ENCODE peak calls at places on chromosomes 3 and 15, in four cellular contexts. X, R, I and L are unnamed samples.

GRCh38 chr15:61122624-61123375 is 106.3 kb downstream of the RORA start:
- DNase-seq in I (no peak), R (no peak), X (no peak), L (no peak)

GRCh38 chr15:43516185-43516584 is 1.2 kb upstream of the MAP1A start:
- DNase-seq in R (peak; percentile 16), X (no peak), I (no peak), L (no peak)

GRCh38 chr3:51955175-51955892 is at the start of gene GPR62:
- DNase-seq in I (no peak), X (no peak), R (no peak), L (no peak)

GRCh38 chr3:125512135-125512920 is 7.7 kb downstream of the SNX4 start:
- DNase-seq in I (no peak), R (no peak), X (peak; percentile 57), L (no peak)

GRCh38 chr3:13547591-13548371 is 1.1 kb upstream of the FBLN2 start:
- DNase-seq in I (peak; percentile 86), X (no peak), R (peak; percentile 57), L (no peak)

GRCh38 chr3:182810574-182811268 is 17.4 kb downstream of the ATP11B start:
- DNase-seq in R (no peak), X (peak; percentile 58), I (no peak), L (no peak)

GRCh38 chr3:54191220-54191619 is 68.9 kb downstream of the CACNA2D3 start:
- DNase-seq in I (no peak), R (no peak), X (no peak), L (no peak)

GRCh38 chr15:49046113-49046883 is at the start of gene SECISBP2L:
- DNase-seq in R (peak; percentile 99), I (peak; percentile 98), X (peak; percentile 92), L (peak; percentile 94)

GRCh38 chr3:128554100-128554464 is 61.1 kb upstream of the GATA2 start:
- DNase-seq in I (peak; percentile 48), R (peak; percentile 51), X (peak; percentile 79), L (no peak)

GRCh38 chr15:69782809-69783208 is 314.9 kb downstream of the TLE3 start:
- DNase-seq in X (no peak), I (no peak), R (no peak), L (no peak)

GRCh38 chr3:140236836-140237476 is 302.0 kb downstream of the CLSTN2 start:
- DNase-seq in R (no peak), I (no peak), X (no peak), L (no peak)

GRCh38 chr3:41710646-41711388 is 251.1 kb downstream of the ULK4 start:
- DNase-seq in R (peak; percentile 96), I (peak; percentile 56), X (peak; percentile 83), L (no peak)

DNA sequence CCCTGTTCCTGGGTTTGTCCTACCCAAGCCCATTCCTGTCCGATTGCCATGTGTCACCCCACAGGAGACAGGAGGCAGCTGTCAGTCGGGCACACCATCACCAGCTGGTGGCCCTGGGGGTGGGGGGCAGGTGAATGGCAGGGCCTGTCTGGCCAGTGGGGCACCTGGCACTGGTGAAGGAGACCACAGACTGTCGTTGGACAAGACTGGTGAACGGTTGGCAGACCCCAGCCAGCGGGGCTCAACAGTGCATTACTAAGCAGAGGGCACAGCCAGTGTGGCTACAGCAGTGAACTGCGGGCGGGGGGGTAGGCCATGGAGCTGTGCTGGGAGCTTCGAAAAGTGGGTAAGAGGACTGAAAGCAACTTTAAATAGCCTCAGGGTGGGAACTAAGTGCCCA is 2.1 kb downstream of the SEMA7A start:
- DNase-seq in I (no peak), X (no peak), R (no peak), L (no peak)
- H3K56ac ChIP-seq in I (no peak overlapping the region), X (no peak overlapping the region), R (no peak overlapping the region), L (no peak overlapping the region)

DNA sequence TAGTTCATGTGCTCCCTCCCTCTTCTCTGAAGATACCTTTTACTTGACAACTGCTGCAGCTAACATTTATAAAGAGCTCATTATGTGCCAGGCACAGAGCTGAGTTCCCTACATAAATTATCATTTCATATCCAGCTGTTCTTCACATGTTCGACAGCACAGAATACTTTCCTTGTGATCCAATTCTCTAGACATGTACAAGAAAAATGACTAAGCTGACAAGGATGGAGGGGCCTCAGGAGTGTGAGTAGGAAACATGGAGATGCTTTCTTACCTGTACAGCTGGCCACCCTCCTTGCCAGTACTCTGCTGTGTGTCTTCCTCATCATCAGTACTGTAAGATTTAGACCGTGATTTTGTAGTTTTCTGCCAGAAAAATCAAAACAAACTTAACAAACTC is 206.9 kb upstream of the STRIT1 start:
- DNase-seq in X (no peak), I (no peak), R (no peak), L (no peak)
- H3K56ac ChIP-seq in X (no peak overlapping the region), I (no peak overlapping the region), R (no peak overlapping the region), L (no peak overlapping the region)

GRCh38 chr3:191261304-191261638 is 62.2 kb downstream of the OSTN start:
- DNase-seq in I (no peak), R (no peak), X (no peak), L (no peak)

GRCh38 chr3:191263850-191264249 is 64.8 kb downstream of the OSTN start:
- DNase-seq in I (no peak), X (no peak), R (no peak), L (no peak)

GRCh38 chr3:191262650-191263049 is 63.6 kb downstream of the OSTN start:
- DNase-seq in I (no peak), R (no peak), X (no peak), L (no peak)

GRCh38 chr3:191260431-191261303 is 61.6 kb downstream of the OSTN start:
- DNase-seq in X (no peak), I (no peak), R (no peak), L (no peak)

GRCh38 chr3:191263365-191263764 is 64.3 kb downstream of the OSTN start:
- DNase-seq in R (no peak), I (no peak), X (no peak), L (no peak)
- H3K56ac ChIP-seq in R (no peak overlapping the region), I (no peak overlapping the region), X (no peak overlapping the region), L (no peak overlapping the region)

DNA sequence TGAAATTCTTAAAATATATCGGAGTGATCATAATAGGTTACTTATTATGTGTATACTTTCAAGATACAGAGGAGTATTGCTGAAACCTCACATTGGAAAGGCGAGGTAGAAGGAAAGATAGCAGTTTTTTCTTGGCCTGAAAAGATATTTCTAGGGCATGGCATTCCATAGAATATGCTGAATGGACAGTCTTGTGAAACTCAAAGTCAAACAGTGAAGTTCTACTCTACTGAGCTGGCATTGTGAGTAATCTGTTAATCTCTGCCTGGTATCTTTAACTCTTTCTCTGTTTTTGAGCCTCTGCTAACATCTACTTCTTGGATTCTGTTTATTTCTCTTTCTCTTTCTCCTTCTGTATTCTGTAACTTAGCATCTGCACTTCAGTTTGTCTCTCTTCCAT is 176.3 kb upstream of the ZBTB20 start:
- DNase-seq in X (no peak), I (no peak), R (no peak), L (no peak)
- H3K56ac ChIP-seq in X (no peak overlapping the region), I (no peak overlapping the region), R (no peak overlapping the region), L (no peak overlapping the region)

GRCh38 chr15:85116066-85116465 is 134.4 kb downstream of the PDE8A start:
- DNase-seq in X (no peak), R (no peak), I (no peak), L (no peak)
- H3K56ac ChIP-seq in X (no peak overlapping the region), R (no peak overlapping the region), I (no peak overlapping the region), L (no peak overlapping the region)

DNA sequence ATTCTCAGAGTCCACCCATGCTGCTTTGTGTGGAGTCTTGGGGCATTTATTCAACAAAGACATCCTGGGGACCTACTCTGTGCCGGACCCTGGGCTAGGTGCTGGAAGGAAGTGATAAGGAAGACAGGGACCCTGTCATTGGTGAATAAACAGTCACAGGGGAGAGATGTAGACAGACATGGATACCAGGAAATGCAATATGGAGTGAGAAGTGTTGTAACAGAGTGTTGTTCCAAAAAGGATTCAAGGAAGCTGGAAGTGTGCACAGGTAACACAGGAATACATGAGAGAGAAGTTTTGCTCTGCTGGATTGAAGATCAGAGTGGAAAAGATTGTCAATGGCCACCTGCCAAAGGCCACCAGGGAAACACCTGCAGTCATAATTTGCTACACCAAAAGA is 89.0 kb downstream of the PDCD6IP start:
- DNase-seq in R (no peak), X (no peak), I (no peak), L (no peak)
- H3K56ac ChIP-seq in R (no peak overlapping the region), X (no peak overlapping the region), I (no peak overlapping the region), L (no peak overlapping the region)

GRCh38 chr15:34240537-34240936 is 15.7 kb downstream of the EMC4 start:
- DNase-seq in I (no peak), R (no peak), X (no peak), L (no peak)
- H3K56ac ChIP-seq in I (no peak overlapping the region), R (no peak overlapping the region), X (no peak overlapping the region), L (no peak overlapping the region)

GRCh38 chr15:65924004-65924403 is 54.7 kb downstream of the RAB11A start:
- DNase-seq in R (no peak), X (no peak), I (no peak), L (no peak)
- H3K56ac ChIP-seq in R (no peak overlapping the region), X (no peak overlapping the region), I (no peak overlapping the region), L (no peak overlapping the region)